ENCODE peak calls at places on chromosomes 7 and 10, in ten cellular contexts. R is cardiac muscle cell; Y is caudate nucleus; A is psoas muscle; B is RWPE1; Q is Panc1; D is CD8-positive, alpha-beta memory T cell; S is dorsolateral prefrontal cortex; F is H9; O is lower lobe of right lung. G is an unnamed sample.

GRCh38 chr7:112161253-112162160 is 44.7 kb downstream of the DOCK4 start:
- DNase-seq in R (no peak), O (no peak), Y (no peak), F (no peak), D (no peak), A (no peak), Q (no peak), S (no peak), B (no peak), G (no peak)

GRCh38 chr7:127888411-127888810 is 142.8 kb downstream of the LRRC4 start:
- DNase-seq in R (no peak), Q (no peak), F (no peak), O (no peak), A (no peak), Y (no peak), D (no peak), S (no peak), B (no peak), G (no peak)

GRCh38 chr7:128020161-128020560 is 11.1 kb downstream of the LRRC4 start:
- DNase-seq in O (no peak), D (no peak), Q (no peak), R (no peak), A (no peak), Y (no peak), B (no peak), S (no peak), F (peak), G (no peak)

GRCh38 chr10:4767033-4767814 is 58.8 kb upstream of the AKR1E2 start:
- DNase-seq in D (peak), S (no peak), Y (no peak), F (no peak), Q (peak), O (no peak), R (peak), A (no peak), B (peak), G (no peak)

GRCh38 chr7:84697506-84697905 is 489.4 kb downstream of the SEMA3D start:
- DNase-seq in S (no peak), B (no peak), R (peak), D (no peak), O (no peak), A (no peak), Q (no peak), Y (no peak), F (no peak), G (peak)

GRCh38 chr7:131431289-131431688 is 103.6 kb downstream of the MKLN1 start:
- DNase-seq in B (peak), A (no peak), D (no peak), Y (peak), Q (no peak), S (no peak), R (peak), F (no peak), O (no peak), G (peak)

GRCh38 chr7:11985971-11986370 is 154.0 kb upstream of the THSD7A start:
- DNase-seq in A (no peak), B (no peak), D (no peak), S (no peak), Q (no peak), O (no peak), F (no peak), Y (no peak), R (no peak), G (no peak)

GRCh38 chr7:99422625-99423024 is 13.9 kb downstream of the BUD31 start:
- DNase-seq in Y (no peak), Q (no peak), B (no peak), D (no peak), R (no peak), O (no peak), F (no peak), S (no peak), A (no peak), G (no peak)

GRCh38 chr7:19530852-19531251 is 178.0 kb downstream of the POLR1F start:
- DNase-seq in F (no peak), B (no peak), D (no peak), A (no peak), S (no peak), Q (no peak), O (no peak), Y (no peak), R (no peak), G (no peak)

GRCh38 chr7:19530261-19530660 is 178.6 kb downstream of the POLR1F start:
- DNase-seq in A (no peak), Y (no peak), Q (no peak), S (no peak), O (no peak), F (no peak), D (no peak), R (no peak), B (no peak), G (no peak)

GRCh38 chr7:19538036-19538435 is 170.8 kb downstream of the POLR1F start:
- DNase-seq in Q (peak), S (no peak), Y (no peak), R (peak), D (no peak), A (no peak), O (no peak), B (no peak), F (no peak), G (no peak)

GRCh38 chr7:19533266-19533665 is 175.6 kb downstream of the POLR1F start:
- DNase-seq in D (no peak), A (no peak), O (no peak), S (no peak), Q (no peak), F (no peak), Y (no peak), R (no peak), B (no peak), G (no peak)
- H3K27ac ChIP-seq in D (no peak), A (no peak), O (no peak), S (no peak), Q (no peak), F (no peak), Y (no peak), R (no peak), B (no peak), G (no peak)

DNA sequence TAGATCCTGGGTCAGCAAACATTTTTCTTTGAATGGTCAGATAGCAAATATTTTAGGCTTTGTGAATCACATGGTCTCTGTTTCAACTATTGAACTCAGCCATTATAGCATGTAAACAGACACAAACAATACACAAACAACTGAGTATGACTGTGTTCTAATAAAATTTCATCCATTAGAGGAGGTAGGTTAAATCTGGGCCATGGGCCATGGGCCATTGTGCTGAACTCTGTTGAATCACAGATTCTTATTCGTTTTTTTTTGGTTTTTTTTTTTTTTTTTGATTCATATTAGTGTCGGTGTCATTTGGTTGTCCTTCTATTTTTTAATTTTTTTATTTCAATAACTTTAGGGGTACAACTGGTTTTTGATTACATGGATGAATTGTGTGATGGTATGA is 443.8 kb upstream of the GRM3 start:
- DNase-seq in A (no peak), S (no peak), D (no peak), F (no peak), Q (no peak), Y (no peak), B (no peak), O (no peak), R (no peak), G (no peak)
- H3K27ac ChIP-seq in A (no peak), S (no peak), D (no peak), F (no peak), Q (no peak), Y (no peak), B (no peak), O (no peak), R (no peak), G (no peak)

GRCh38 chr7:47638679-47639306 is 56.9 kb upstream of the TNS3 start:
- DNase-seq in Q (no peak), B (no peak), O (no peak), S (no peak), R (peak), Y (no peak), D (no peak), F (no peak), A (no peak), G (no peak)

GRCh38 chr7:47635091-47636090 is 53.5 kb upstream of the TNS3 start:
- DNase-seq in A (no peak), Q (no peak), O (peak), R (no peak), D (no peak), B (peak), Y (no peak), S (no peak), F (peak), G (peak)

GRCh38 chr7:47636111-47636692 is 54.3 kb upstream of the TNS3 start:
- DNase-seq in B (no peak), Q (no peak), A (no peak), R (no peak), F (no peak), D (no peak), O (no peak), S (no peak), Y (no peak), G (no peak)

GRCh38 chr7:47634273-47634672 is 52.4 kb upstream of the TNS3 start:
- DNase-seq in S (no peak), Y (no peak), D (no peak), Q (no peak), F (no peak), A (no peak), B (no peak), R (no peak), O (no peak), G (no peak)

DNA sequence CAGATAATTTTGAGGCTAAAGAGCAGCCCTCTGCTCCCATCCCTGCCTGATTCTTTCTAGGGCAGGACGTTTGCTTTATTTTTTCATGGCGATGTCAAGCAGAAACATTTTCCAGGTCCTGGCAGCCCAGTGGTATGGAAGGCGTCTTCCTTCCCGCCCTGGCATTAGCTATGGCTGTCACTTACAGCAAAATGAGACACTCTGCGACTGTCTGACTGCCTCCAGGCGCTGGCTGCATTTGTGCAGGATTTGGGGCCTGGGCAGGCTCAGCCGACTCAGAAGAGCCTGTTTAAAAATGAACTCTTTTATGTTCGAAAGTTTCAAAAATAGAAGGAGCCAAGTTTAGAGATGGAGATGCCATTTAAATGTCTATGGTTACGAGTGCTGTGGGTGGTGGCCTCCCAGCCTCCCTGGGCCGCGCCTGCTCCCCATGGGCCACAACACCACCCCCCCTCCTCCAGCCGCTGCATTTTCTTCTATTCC is 54.8 kb upstream of the TNS3 start:
- DNase-seq in D (no peak), B (no peak), S (no peak), A (no peak), O (no peak), Q (no peak), Y (no peak), F (no peak), R (no peak), G (no peak)
- H3K27ac ChIP-seq in D (no peak), B (peak), S (peak), A (no peak), O (no peak), Q (peak), Y (peak), F (no peak), R (peak), G (no peak)

GRCh38 chr7:32058017-32058416 is 12.2 kb downstream of the PDE1C start:
- DNase-seq in A (no peak), S (no peak), B (no peak), D (no peak), R (peak), Y (no peak), Q (no peak), O (no peak), F (no peak), G (no peak)

GRCh38 chr7:32062150-32062549 is 8.1 kb downstream of the PDE1C start:
- DNase-seq in Q (no peak), A (peak), O (peak), Y (peak), F (peak), D (no peak), B (peak), S (peak), R (peak), G (no peak)

GRCh38 chr7:32061346-32061745 is 8.9 kb downstream of the PDE1C start:
- DNase-seq in Q (no peak), S (no peak), O (no peak), Y (no peak), A (no peak), B (no peak), R (no peak), F (no peak), D (no peak), G (no peak)

GRCh38 chr7:32056767-32057166 is 13.4 kb downstream of the PDE1C start:
- DNase-seq in D (no peak), Y (no peak), O (no peak), Q (no peak), F (no peak), B (no peak), R (no peak), A (no peak), S (no peak), G (no peak)

GRCh38 chr7:32059289-32060045 is 10.7 kb downstream of the PDE1C start:
- DNase-seq in S (no peak), O (no peak), R (peak), D (no peak), Q (no peak), Y (no peak), A (no peak), B (no peak), F (no peak), G (no peak)
- H3K27ac ChIP-seq in S (peak), O (no peak), R (no peak), D (no peak), Q (no peak), Y (peak), A (no peak), B (no peak), F (no peak), G (no peak)

DNA sequence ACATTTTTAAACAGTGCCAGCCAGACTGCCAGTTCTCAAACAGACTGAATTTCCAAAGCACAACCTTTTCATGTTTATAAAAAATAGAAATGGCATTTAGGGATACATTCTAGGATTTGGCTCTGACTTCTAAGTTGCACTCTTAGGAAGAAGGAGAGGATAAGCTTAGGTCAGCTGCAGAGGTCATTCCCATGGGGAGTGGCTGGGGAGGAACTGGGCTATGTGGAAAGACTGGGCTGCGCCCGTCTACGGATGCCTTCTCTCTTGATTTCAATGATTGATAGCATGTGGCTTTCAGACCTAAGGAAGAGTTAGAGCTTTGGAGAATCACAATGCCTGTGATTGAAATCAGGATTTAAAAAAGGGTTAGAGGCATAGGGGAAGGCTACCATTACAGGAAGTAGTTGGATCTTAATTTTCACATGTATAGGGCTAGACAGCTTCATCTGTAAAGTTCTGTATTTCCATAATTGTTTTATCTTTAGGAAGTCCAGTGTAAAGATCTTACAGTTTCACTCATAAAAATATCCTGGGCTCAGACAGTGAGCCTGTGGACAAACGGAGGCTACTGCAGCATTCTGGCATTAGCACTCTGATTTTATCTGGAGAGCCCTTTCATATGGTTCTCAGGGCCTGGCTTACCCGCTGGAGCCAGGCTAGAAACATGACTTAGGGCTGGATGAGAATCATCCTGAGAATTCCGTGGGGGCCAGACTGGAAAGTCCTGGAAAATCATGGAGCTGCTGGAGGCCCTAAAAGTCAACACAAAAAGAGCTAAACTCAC is 29.5 kb downstream of the NUDT5 start:
- DNase-seq in F (no peak), O (no peak), S (no peak), Q (no peak), D (no peak), R (no peak), Y (no peak), A (no peak), B (no peak), G (no peak)
- H3K27ac ChIP-seq in F (no peak), O (no peak), S (peak), Q (no peak), D (no peak), R (peak), Y (peak), A (no peak), B (no peak), G (no peak)

G was measured in epithelial cell of prostate.